ENCODE peak calls at places on chromosome 13, in five cellular contexts. K is lower lobe of right lung; D is heart left ventricle; Q is stimulated activated naive CD8-positive, alpha-beta T cell treated with anti-CD3 and anti-CD28 coated beads, Interleukin-15, Interleukin-2, amounts not matched to agents 100 U/mL and 50 U/mL, for 24 hours; I is activated naive CD8-positive, alpha-beta T cell treated with anti-CD3 and anti-CD28 coated beads, Interleukin-2, amount 10 ng/mL, durations not matched to agents 7 days and 5 days. N is an unnamed sample.

GRCh38 chr13:19681517-19681916 is 48.1 kb downstream of the MPHOSPH8 start:
- ATAC-seq in I (peak; percentile 66), K (no peak), D (no peak), Q (peak; percentile 40), N (peak; percentile 69)

GRCh38 chr13:29571876-29572570 is 23.5 kb downstream of the SLC7A1 start:
- ATAC-seq in K (peak; percentile 33), D (no peak), I (no peak), Q (no peak), N (no peak)

GRCh38 chr13:101417043-101417406 is 717 bp upstream of the NALCN start:
- ATAC-seq in Q (no peak), I (no peak), K (peak; percentile 43), D (peak; percentile 53), N (no peak)

GRCh38 chr13:95652821-95653220 is 8.3 kb upstream of the DZIP1 start:
- ATAC-seq in I (no peak), Q (no peak), K (no peak), D (no peak), N (no peak)

GRCh38 chr13:50670847-50671542 is 172.5 kb downstream of the DLEU7 start:
- ATAC-seq in Q (no peak), K (no peak), D (no peak), I (no peak), N (no peak)

GRCh38 chr13:96052655-96053002 is 572 bp downstream of the UGGT2 start:
- ATAC-seq in I (no peak), Q (no peak), K (peak; percentile 72), D (no peak), N (no peak)

GRCh38 chr13:20141238-20142018 is 19.4 kb downstream of the GJA3 start:
- ATAC-seq in I (no peak), K (no peak), D (peak; percentile 94), Q (no peak), N (no peak)

GRCh38 chr13:29438772-29439171 is 156.7 kb downstream of the SLC7A1 start:
- ATAC-seq in Q (no peak), I (no peak), K (no peak), D (peak; percentile 71), N (no peak)